ENCODE peak calls at places on chromosomes 13 and 19, in four cellular contexts. Z is breast epithelium, N is aorta, R is substantia nigra. W is an unnamed sample.

GRCh38 chr13:93655132-93655531 is 428.5 kb downstream of the GPC6 start:
- DNase-seq in Z (no peak), N (no peak), R (no peak), W (no peak)

GRCh38 chr13:94192576-94192975 is 286.9 kb downstream of the DCT start:
- DNase-seq in Z (no peak), N (no peak), R (no peak), W (no peak)

GRCh38 chr19:2381151-2381822 is 21.2 kb downstream of the TMPRSS9 start:
- DNase-seq in Z (no peak), N (no peak), R (peak; percentile 79), W (no peak)

GRCh38 chr13:65063753-65064152 is 2166.4 kb downstream of the PCDH9 start:
- DNase-seq in Z (no peak), N (no peak), R (no peak), W (no peak)

GRCh38 chr19:12159773-12160414 is 3.0 kb upstream of the ZNF136 start:
- DNase-seq in Z (no peak), N (no peak), R (no peak), W (no peak)

GRCh38 chr13:40315416-40316064 is 350.9 kb downstream of the FOXO1 start:
- DNase-seq in Z (no peak), N (peak; percentile 50), R (no peak), W (no peak)

GRCh38 chr13:24511019-24511823 is 1.4 kb downstream of the PARP4 start:
- DNase-seq in Z (no peak), N (peak; percentile 50), R (no peak), W (no peak)

GRCh38 chr19:49398001-49398615 is 10.1 kb downstream of the KASH5 start:
- DNase-seq in Z (no peak), N (no peak), R (no peak), W (no peak)

GRCh38 chr13:74036373-74036772 is 97.8 kb downstream of the KLF12 start:
- DNase-seq in Z (peak; percentile 65), N (no peak), R (no peak), W (no peak)

GRCh38 chr13:51942189-51942588 is 69.1 kb downstream of the ATP7B start:
- DNase-seq in Z (no peak), N (no peak), R (no peak), W (no peak)

GRCh38 chr19:13010038-13010991 is 15.0 kb downstream of the NFIX start:
- DNase-seq in Z (peak; percentile 67), N (peak; percentile 90), R (no peak), W (peak; percentile 79)

GRCh38 chr19:1429750-1430149 is 8.4 kb upstream of the RPS15 start:
- DNase-seq in Z (no peak), N (no peak), R (no peak), W (no peak)

GRCh38 chr13:110882972-110883371 is 31.9 kb downstream of the ANKRD10 start:
- DNase-seq in Z (no peak), N (no peak), R (no peak), W (no peak)

GRCh38 chr13:44350775-44351504 is 22.7 kb upstream of the SERP2 start:
- DNase-seq in Z (no peak), N (no peak), R (no peak), W (no peak)

GRCh38 chr19:51030631-51031030 is 4.2 kb downstream of the KLK12 start:
- DNase-seq in Z (no peak), N (no peak), R (no peak), W (no peak)

GRCh38 chr19:13665125-13665903 is 99.0 kb upstream of the MRI1 start:
- DNase-seq in Z (no peak), N (no peak), R (no peak), W (no peak)

GRCh38 chr19:16078759-16079707 is 2.7 kb downstream of the TPM4 start:
- DNase-seq in Z (peak; percentile 55), N (peak; percentile 88), R (peak; percentile 7), W (peak; percentile 17)

GRCh38 chr19:12345197-12345596 is 11.8 kb upstream of the ZNF563 start:
- DNase-seq in Z (no peak), N (no peak), R (no peak), W (no peak)

GRCh38 chr19:7393459-7393858 is 44.7 kb downstream of the ARHGEF18 start:
- DNase-seq in Z (no peak), N (no peak), R (no peak), W (no peak)

GRCh38 chr13:77480071-77480470 is 55.4 kb upstream of the SCEL start:
- DNase-seq in Z (no peak), N (no peak), R (no peak), W (no peak)

GRCh38 chr19:35392742-35393350 is 22.0 kb downstream of the GPR42 start:
- DNase-seq in Z (no peak), N (no peak), R (no peak), W (no peak)

GRCh38 chr19:33621811-33622504 is at the start of gene CHST8:
- DNase-seq in Z (no peak), N (no peak), R (peak; percentile 14), W (peak; percentile 40)

W was measured in posterior cingulate gyrus.